ENCODE peak calls at places on chromosome 3, in four cellular contexts. K is Peyer's patch, D is heart right ventricle, Y is heart left ventricle. A is an unnamed sample.

GRCh38 chr3:133977568-133977967 is 52.2 kb downstream of the SLCO2A1 start:
- DNase-seq in K (no peak), D (no peak), Y (no peak), A (no peak)

GRCh38 chr3:104763007-104763406 is 603.7 kb upstream of the ALCAM start:
- DNase-seq in K (no peak), D (peak; percentile 5), Y (no peak), A (no peak)

GRCh38 chr3:8223766-8224165 is 277.9 kb upstream of the LMCD1 start:
- DNase-seq in K (no peak), D (peak; percentile 7), Y (peak; percentile 27), A (no peak)

GRCh38 chr3:192490720-192491119 is 236.6 kb downstream of the FGF12 start:
- DNase-seq in K (no peak), D (no peak), Y (no peak), A (no peak)

GRCh38 chr3:117622130-117622841 is 912.7 kb downstream of the TUSC7 start:
- DNase-seq in K (no peak), D (no peak), Y (no peak), A (no peak)

GRCh38 chr3:42101048-42101447 is 9.9 kb downstream of the TRAK1 start:
- DNase-seq in K (no peak), D (peak; percentile 23), Y (peak; percentile 60), A (no peak)

GRCh38 chr3:1190576-1190975 is 97.8 kb downstream of the CNTN6 start:
- DNase-seq in K (no peak), D (no peak), Y (no peak), A (no peak)

GRCh38 chr3:188299068-188299467 is 145.1 kb downstream of the LPP start:
- DNase-seq in K (no peak), D (no peak), Y (no peak), A (no peak)

GRCh38 chr3:127551971-127552370 is 38.6 kb downstream of the TPRA1 start:
- DNase-seq in K (no peak), D (no peak), Y (no peak), A (no peak)

GRCh38 chr3:123878807-123879206 is 5.3 kb downstream of the MYLK start:
- DNase-seq in K (no peak), D (no peak), Y (no peak), A (no peak)

GRCh38 chr3:140031170-140031569 is 96.2 kb downstream of the CLSTN2 start:
- DNase-seq in K (no peak), D (no peak), Y (no peak), A (no peak)

GRCh38 chr3:114649331-114649730 is 355.5 kb downstream of the TIGIT start:
- DNase-seq in K (no peak), D (no peak), Y (no peak), A (no peak)

GRCh38 chr3:63015614-63016016 is 140.4 kb upstream of the CADPS start:
- DNase-seq in K (no peak), D (no peak), Y (no peak), A (peak; percentile 46)

GRCh38 chr3:191361456-191361855 is 31.1 kb upstream of the UTS2B start:
- DNase-seq in K (no peak), D (no peak), Y (no peak), A (no peak)

GRCh38 chr3:197674741-197675567 is 61.8 kb downstream of the RUBCN start:
- DNase-seq in K (peak; percentile 73), D (no peak), Y (no peak), A (no peak)

GRCh38 chr3:52535411-52536111 is 844 bp upstream of the UQCC5 start:
- DNase-seq in K (no peak), D (no peak), Y (peak; percentile 26), A (no peak)

GRCh38 chr3:71641669-71642068 is 58.1 kb upstream of the FOXP1 start:
- DNase-seq in K (no peak), D (no peak), Y (no peak), A (no peak)

GRCh38 chr3:52286777-52287110 is 884 bp upstream of the GLYCTK start:
- DNase-seq in K (no peak), D (no peak), Y (no peak), A (no peak)

GRCh38 chr3:116199063-116199462 is 246.2 kb downstream of the LSAMP start:
- DNase-seq in K (no peak), D (no peak), Y (no peak), A (no peak)

GRCh38 chr3:10772230-10773161 is 43.5 kb upstream of the SLC6A11 start:
- DNase-seq in K (no peak), D (no peak), Y (no peak), A (peak; percentile 68)

GRCh38 chr3:144821583-144821982 is 850.0 kb downstream of the DIPK2A start:
- DNase-seq in K (no peak), D (no peak), Y (no peak), A (no peak)

GRCh38 chr3:2810723-2811122 is 299.5 kb downstream of the IL5RA start:
- DNase-seq in K (no peak), D (no peak), Y (no peak), A (no peak)

GRCh38 chr3:107841864-107842263 is 249.0 kb downstream of the CD47 start:
- DNase-seq in K (no peak), D (no peak), Y (no peak), A (no peak)

GRCh38 chr3:111465081-111465670 is 76.8 kb upstream of the CD96 start:
- DNase-seq in K (no peak), D (no peak), Y (no peak), A (no peak)

GRCh38 chr3:9903238-9903624 is 583 bp downstream of the IL17RE start:
- DNase-seq in K (no peak), D (peak; percentile 45), Y (no peak), A (no peak)

GRCh38 chr3:129016366-129016724 is 15.2 kb downstream of the EFCC1 start:
- DNase-seq in K (peak; percentile 75), D (no peak), Y (no peak), A (no peak)

GRCh38 chr3:150699068-150699635 is 4.6 kb downstream of the ERICH6 start:
- DNase-seq in K (no peak), D (no peak), Y (no peak), A (no peak)

GRCh38 chr3:4629095-4630007 is 136.2 kb downstream of the ITPR1 start:
- DNase-seq in K (no peak), D (no peak), Y (no peak), A (no peak)

GRCh38 chr3:179801263-179801662 is 148.4 kb downstream of the USP13 start:
- DNase-seq in K (no peak), D (no peak), Y (no peak), A (no peak)

GRCh38 chr3:127817331-127817821 is 4.9 kb downstream of the MGLL start:
- DNase-seq in K (no peak), D (no peak), Y (peak; percentile 45), A (no peak)

GRCh38 chr3:154078672-154079071 is 42.5 kb upstream of the ARHGEF26 start:
- DNase-seq in K (no peak), D (no peak), Y (no peak), A (no peak)

GRCh38 chr3:158658889-158659288 is 13.6 kb downstream of the LXN start:
- DNase-seq in K (no peak), D (no peak), Y (no peak), A (no peak)

GRCh38 chr3:57335273-57335938 is 42.9 kb upstream of the ASB14 start:
- DNase-seq in K (no peak), D (no peak), Y (no peak), A (no peak)

GRCh38 chr3:174533286-174533685 is 325.8 kb upstream of the NAALADL2 start:
- DNase-seq in K (no peak), D (no peak), Y (no peak), A (no peak)

GRCh38 chr3:174531262-174531982 is 327.7 kb upstream of the NAALADL2 start:
- DNase-seq in K (no peak), D (no peak), Y (no peak), A (no peak)

GRCh38 chr3:174532776-174533175 is 326.4 kb upstream of the NAALADL2 start:
- DNase-seq in K (no peak), D (no peak), Y (no peak), A (no peak)

GRCh38 chr3:174532216-174532615 is 326.9 kb upstream of the NAALADL2 start:
- DNase-seq in K (no peak), D (no peak), Y (no peak), A (no peak)

DNA sequence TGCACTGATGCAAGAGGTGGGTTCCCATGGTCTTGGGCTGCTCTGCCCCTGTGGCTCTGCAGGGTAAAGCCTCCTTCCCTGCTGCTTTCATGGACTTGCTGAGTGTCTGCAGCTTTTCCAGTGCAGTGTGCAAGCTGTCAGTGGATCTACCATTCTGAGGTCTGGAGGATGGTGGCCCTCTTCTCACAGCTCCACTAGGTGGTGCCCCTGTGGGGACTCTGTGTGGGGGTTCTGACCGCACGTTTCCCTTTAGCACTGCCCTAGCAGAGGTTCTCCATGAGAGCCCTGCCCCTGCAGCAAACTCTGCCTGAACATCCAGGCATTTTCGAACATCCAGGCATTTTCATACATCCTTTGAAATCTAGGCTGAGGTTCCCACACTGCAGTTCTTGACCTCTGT is 329.8 kb upstream of the NAALADL2 start:
- DNase-seq in K (no peak), D (no peak), Y (no peak), A (no peak)
- TF ChIP-seq CTCF in K (no peak), D (no peak), Y (no peak), A (no peak)

DNA sequence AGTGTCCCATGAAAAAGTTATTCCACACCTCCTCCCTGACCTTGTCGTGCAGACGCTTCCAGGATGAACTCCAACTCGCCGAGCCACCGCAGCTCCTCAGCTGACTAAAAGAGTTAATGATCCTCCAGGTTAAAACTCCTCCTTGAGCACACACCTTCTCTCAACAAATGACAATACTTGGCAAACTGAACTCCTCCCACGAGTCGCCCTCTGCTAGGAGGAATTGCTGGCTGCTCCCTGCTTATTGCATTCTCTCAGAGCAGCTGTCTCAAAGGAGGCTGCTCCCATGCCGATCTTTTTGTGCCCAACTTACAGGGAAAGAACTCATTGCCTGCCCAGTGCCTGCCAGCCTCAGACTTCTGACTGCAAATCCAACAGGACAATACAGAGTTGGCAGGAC is at the start of gene ATP13A4:
- DNase-seq in K (peak; percentile 62), D (no peak), Y (no peak), A (no peak)
- H3K27ac ChIP-seq in K (no peak within 1 kb of the TSS), D (no peak within 1 kb of the TSS), Y (no peak within 1 kb of the TSS), A (no peak within 1 kb of the TSS)

GRCh38 chr3:162799910-162800309 is 1303.3 kb downstream of the OTOL1 start:
- DNase-seq in K (no peak), D (no peak), Y (no peak), A (no peak)
- TF ChIP-seq CTCF in K (no peak), D (no peak), Y (no peak), A (peak; percentile 26)

DNA sequence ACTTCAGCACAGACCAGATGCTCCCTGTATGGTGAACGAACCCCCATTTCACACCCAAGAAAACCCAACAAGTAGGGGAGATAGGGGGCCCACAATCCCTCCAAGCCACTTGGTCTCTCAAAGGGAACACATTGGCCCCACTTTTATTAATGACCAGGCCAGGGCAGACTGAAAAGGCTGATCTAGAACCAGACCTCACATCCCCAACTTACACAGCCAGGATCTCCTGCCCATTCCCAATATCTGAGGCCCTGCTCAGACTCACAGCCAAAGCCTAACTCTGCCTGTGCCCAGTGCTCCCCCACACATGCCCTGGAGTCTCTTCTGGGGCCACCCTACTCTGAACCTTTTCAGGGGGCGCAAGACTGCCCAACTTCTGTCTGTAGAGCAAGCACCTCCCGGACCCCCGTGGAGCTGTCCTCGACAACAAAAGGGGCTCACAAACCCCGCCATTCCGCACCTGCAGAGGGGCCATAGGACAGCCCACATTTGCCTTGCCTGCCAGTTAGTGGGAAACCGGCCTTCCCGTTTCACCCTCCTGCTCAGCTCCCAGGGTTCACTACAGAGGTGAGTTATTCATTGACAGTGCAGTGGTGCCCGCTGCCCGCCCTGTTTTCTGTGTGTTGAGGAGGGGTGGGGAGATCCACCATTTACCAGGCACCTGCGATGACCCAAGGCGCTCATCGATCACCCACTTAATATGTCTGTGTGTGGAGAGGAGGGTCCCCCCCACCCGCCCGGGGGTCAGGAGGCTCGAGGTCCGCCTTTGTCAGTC is 1.6 kb downstream of the PLXNB1 start:
- DNase-seq in K (peak; percentile 80), D (no peak), Y (no peak), A (peak; percentile 38)
- H3K27ac ChIP-seq in K (peak overlapping the region; percentile 73), D (peak overlapping the region; percentile 90), Y (peak overlapping the region; percentile 82), A (peak overlapping the region; percentile 92)

A was measured in RWPE2.